ENCODE peak calls at places on chromosome 1, in nine cellular contexts. One of them, this sample, is unnamed.

GRCh38 chr1:182143825-182144661 is 82.5 kb upstream of the ZNF648 start:
- DNase-seq in cardiac muscle cell: peak
- DNase-seq in colonic mucosa: peak
- DNase-seq in tibial artery: peak
- DNase-seq in AG09309: peak
- DNase-seq in HCT116: no peak
- DNase-seq in fibroblast of the aortic adventitia: peak
- DNase-seq in body of pancreas: peak
- DNase-seq in keratinocyte: peak
- DNase-seq in this sample: peak

GRCh38 chr1:150970818-150971582 is 3.6 kb downstream of the CERS2 start:
- DNase-seq in cardiac muscle cell: peak
- DNase-seq in colonic mucosa: peak
- DNase-seq in tibial artery: peak
- DNase-seq in AG09309: peak
- DNase-seq in HCT116: no peak
- DNase-seq in fibroblast of the aortic adventitia: peak
- DNase-seq in body of pancreas: peak
- DNase-seq in keratinocyte: no peak
- DNase-seq in this sample: peak

GRCh38 chr1:175314300-175314699 is 121.7 kb upstream of the KIAA0040 start:
- DNase-seq in cardiac muscle cell: no peak
- DNase-seq in colonic mucosa: no peak
- DNase-seq in tibial artery: no peak
- DNase-seq in AG09309: no peak
- DNase-seq in HCT116: no peak
- DNase-seq in fibroblast of the aortic adventitia: no peak
- DNase-seq in body of pancreas: peak
- DNase-seq in keratinocyte: no peak
- DNase-seq in this sample: no peak

GRCh38 chr1:34781071-34781843 is at the start of gene GJB3:
- DNase-seq in cardiac muscle cell: no peak
- DNase-seq in colonic mucosa: peak
- DNase-seq in tibial artery: peak
- DNase-seq in AG09309: no peak
- DNase-seq in HCT116: no peak
- DNase-seq in fibroblast of the aortic adventitia: no peak
- DNase-seq in body of pancreas: no peak
- DNase-seq in keratinocyte: no peak
- DNase-seq in this sample: no peak

GRCh38 chr1:41618066-41618825 is 133.8 kb upstream of the EDN2 start:
- DNase-seq in cardiac muscle cell: peak
- DNase-seq in colonic mucosa: peak
- DNase-seq in tibial artery: peak
- DNase-seq in AG09309: no peak
- DNase-seq in HCT116: no peak
- DNase-seq in fibroblast of the aortic adventitia: peak
- DNase-seq in body of pancreas: peak
- DNase-seq in keratinocyte: no peak
- DNase-seq in this sample: peak

GRCh38 chr1:239810071-239810481 is 281.6 kb upstream of the FMN2 start:
- DNase-seq in cardiac muscle cell: no peak
- DNase-seq in colonic mucosa: no peak
- DNase-seq in tibial artery: no peak
- DNase-seq in AG09309: no peak
- DNase-seq in HCT116: no peak
- DNase-seq in fibroblast of the aortic adventitia: no peak
- DNase-seq in body of pancreas: no peak
- DNase-seq in keratinocyte: no peak
- DNase-seq in this sample: no peak

GRCh38 chr1:165235777-165236285 is 120.7 kb downstream of the LMX1A start:
- DNase-seq in cardiac muscle cell: peak
- DNase-seq in colonic mucosa: no peak
- DNase-seq in tibial artery: no peak
- DNase-seq in AG09309: no peak
- DNase-seq in HCT116: no peak
- DNase-seq in fibroblast of the aortic adventitia: no peak
- DNase-seq in body of pancreas: peak
- DNase-seq in keratinocyte: no peak
- DNase-seq in this sample: no peak

GRCh38 chr1:111576547-111576946 is 43.0 kb upstream of the RAP1A start:
- DNase-seq in cardiac muscle cell: no peak
- DNase-seq in colonic mucosa: peak
- DNase-seq in tibial artery: no peak
- DNase-seq in AG09309: no peak
- DNase-seq in HCT116: no peak
- DNase-seq in fibroblast of the aortic adventitia: no peak
- DNase-seq in body of pancreas: peak
- DNase-seq in keratinocyte: no peak
- DNase-seq in this sample: peak

GRCh38 chr1:213676741-213677140 is 311.0 kb upstream of the PROX1 start:
- DNase-seq in cardiac muscle cell: no peak
- DNase-seq in colonic mucosa: no peak
- DNase-seq in tibial artery: no peak
- DNase-seq in AG09309: no peak
- DNase-seq in HCT116: no peak
- DNase-seq in fibroblast of the aortic adventitia: no peak
- DNase-seq in body of pancreas: no peak
- DNase-seq in keratinocyte: no peak
- DNase-seq in this sample: no peak

GRCh38 chr1:30572192-30572591 is 151.2 kb downstream of the MATN1 start:
- DNase-seq in cardiac muscle cell: no peak
- DNase-seq in colonic mucosa: no peak
- DNase-seq in tibial artery: no peak
- DNase-seq in AG09309: no peak
- DNase-seq in HCT116: no peak
- DNase-seq in fibroblast of the aortic adventitia: no peak
- DNase-seq in body of pancreas: no peak
- DNase-seq in keratinocyte: peak
- DNase-seq in this sample: no peak

GRCh38 chr1:45456531-45456930 is 34.4 kb downstream of the TESK2 start:
- DNase-seq in cardiac muscle cell: no peak
- DNase-seq in colonic mucosa: no peak
- DNase-seq in tibial artery: no peak
- DNase-seq in AG09309: no peak
- DNase-seq in HCT116: no peak
- DNase-seq in fibroblast of the aortic adventitia: no peak
- DNase-seq in body of pancreas: no peak
- DNase-seq in keratinocyte: no peak
- DNase-seq in this sample: no peak

GRCh38 chr1:1330366-1331067 is 563 bp upstream of the TAS1R3 start:
- DNase-seq in cardiac muscle cell: no peak
- DNase-seq in colonic mucosa: no peak
- DNase-seq in tibial artery: no peak
- DNase-seq in AG09309: no peak
- DNase-seq in HCT116: no peak
- DNase-seq in fibroblast of the aortic adventitia: peak
- DNase-seq in body of pancreas: no peak
- DNase-seq in keratinocyte: no peak
- DNase-seq in this sample: no peak

GRCh38 chr1:40922969-40923368 is 56.5 kb upstream of the CTPS1 start:
- DNase-seq in cardiac muscle cell: no peak
- DNase-seq in colonic mucosa: no peak
- DNase-seq in tibial artery: no peak
- DNase-seq in AG09309: no peak
- DNase-seq in HCT116: no peak
- DNase-seq in fibroblast of the aortic adventitia: no peak
- DNase-seq in body of pancreas: peak
- DNase-seq in keratinocyte: no peak
- DNase-seq in this sample: peak

GRCh38 chr1:170126691-170127090 is 19.1 kb upstream of the NTMT2 start:
- DNase-seq in cardiac muscle cell: peak
- DNase-seq in colonic mucosa: no peak
- DNase-seq in tibial artery: no peak
- DNase-seq in AG09309: peak
- DNase-seq in HCT116: no peak
- DNase-seq in fibroblast of the aortic adventitia: peak
- DNase-seq in body of pancreas: no peak
- DNase-seq in keratinocyte: peak
- DNase-seq in this sample: no peak

GRCh38 chr1:11765661-11766428 is 3.9 kb downstream of the C1orf167 start:
- DNase-seq in cardiac muscle cell: no peak
- DNase-seq in colonic mucosa: no peak
- DNase-seq in tibial artery: no peak
- DNase-seq in AG09309: no peak
- DNase-seq in HCT116: no peak
- DNase-seq in fibroblast of the aortic adventitia: no peak
- DNase-seq in body of pancreas: no peak
- DNase-seq in keratinocyte: no peak
- DNase-seq in this sample: no peak

GRCh38 chr1:18645172-18646090 is 14.8 kb downstream of the PAX7 start:
- DNase-seq in cardiac muscle cell: no peak
- DNase-seq in colonic mucosa: no peak
- DNase-seq in tibial artery: no peak
- DNase-seq in AG09309: no peak
- DNase-seq in HCT116: no peak
- DNase-seq in fibroblast of the aortic adventitia: no peak
- DNase-seq in body of pancreas: no peak
- DNase-seq in keratinocyte: no peak
- DNase-seq in this sample: no peak
- H3K4me3 ChIP-seq in cardiac muscle cell: no peak
- H3K4me3 ChIP-seq in colonic mucosa: no peak
- H3K4me3 ChIP-seq in tibial artery: no peak
- H3K4me3 ChIP-seq in AG09309: no peak
- H3K4me3 ChIP-seq in HCT116: no peak
- H3K4me3 ChIP-seq in fibroblast of the aortic adventitia: no peak
- H3K4me3 ChIP-seq in body of pancreas: no peak
- H3K4me3 ChIP-seq in keratinocyte: no peak
- H3K4me3 ChIP-seq in this sample: no peak

GRCh38 chr1:52913537-52913936 is 8.0 kb downstream of the ECHDC2 start:
- DNase-seq in cardiac muscle cell: no peak
- DNase-seq in colonic mucosa: no peak
- DNase-seq in tibial artery: no peak
- DNase-seq in AG09309: no peak
- DNase-seq in HCT116: no peak
- DNase-seq in fibroblast of the aortic adventitia: no peak
- DNase-seq in body of pancreas: no peak
- DNase-seq in keratinocyte: no peak
- DNase-seq in this sample: no peak

GRCh38 chr1:52914463-52914862 is 7.1 kb downstream of the ECHDC2 start:
- DNase-seq in cardiac muscle cell: no peak
- DNase-seq in colonic mucosa: no peak
- DNase-seq in tibial artery: no peak
- DNase-seq in AG09309: no peak
- DNase-seq in HCT116: no peak
- DNase-seq in fibroblast of the aortic adventitia: no peak
- DNase-seq in body of pancreas: no peak
- DNase-seq in keratinocyte: no peak
- DNase-seq in this sample: no peak

GRCh38 chr1:52911541-52911940 is 10.0 kb downstream of the ECHDC2 start:
- DNase-seq in cardiac muscle cell: no peak
- DNase-seq in colonic mucosa: no peak
- DNase-seq in tibial artery: no peak
- DNase-seq in AG09309: no peak
- DNase-seq in HCT116: no peak
- DNase-seq in fibroblast of the aortic adventitia: no peak
- DNase-seq in body of pancreas: no peak
- DNase-seq in keratinocyte: no peak
- DNase-seq in this sample: no peak

GRCh38 chr1:52915211-52915854 is 6.2 kb downstream of the ECHDC2 start:
- DNase-seq in cardiac muscle cell: no peak
- DNase-seq in colonic mucosa: no peak
- DNase-seq in tibial artery: no peak
- DNase-seq in AG09309: no peak
- DNase-seq in HCT116: no peak
- DNase-seq in fibroblast of the aortic adventitia: no peak
- DNase-seq in body of pancreas: no peak
- DNase-seq in keratinocyte: no peak
- DNase-seq in this sample: no peak

GRCh38 chr1:52913014-52913413 is 8.5 kb downstream of the ECHDC2 start:
- DNase-seq in cardiac muscle cell: no peak
- DNase-seq in colonic mucosa: no peak
- DNase-seq in tibial artery: no peak
- DNase-seq in AG09309: no peak
- DNase-seq in HCT116: no peak
- DNase-seq in fibroblast of the aortic adventitia: no peak
- DNase-seq in body of pancreas: no peak
- DNase-seq in keratinocyte: no peak
- DNase-seq in this sample: no peak
- H3K4me3 ChIP-seq in cardiac muscle cell: no peak
- H3K4me3 ChIP-seq in colonic mucosa: no peak
- H3K4me3 ChIP-seq in tibial artery: no peak
- H3K4me3 ChIP-seq in AG09309: no peak
- H3K4me3 ChIP-seq in HCT116: no peak
- H3K4me3 ChIP-seq in fibroblast of the aortic adventitia: no peak
- H3K4me3 ChIP-seq in body of pancreas: no peak
- H3K4me3 ChIP-seq in keratinocyte: no peak
- H3K4me3 ChIP-seq in this sample: no peak

GRCh38 chr1:39393645-39394044 is 97.8 kb upstream of the BMP8A start:
- DNase-seq in cardiac muscle cell: no peak
- DNase-seq in colonic mucosa: no peak
- DNase-seq in tibial artery: no peak
- DNase-seq in AG09309: no peak
- DNase-seq in HCT116: no peak
- DNase-seq in fibroblast of the aortic adventitia: no peak
- DNase-seq in body of pancreas: no peak
- DNase-seq in keratinocyte: no peak
- DNase-seq in this sample: no peak
- H3K4me3 ChIP-seq in cardiac muscle cell: no peak
- H3K4me3 ChIP-seq in colonic mucosa: no peak
- H3K4me3 ChIP-seq in tibial artery: no peak
- H3K4me3 ChIP-seq in AG09309: no peak
- H3K4me3 ChIP-seq in HCT116: no peak
- H3K4me3 ChIP-seq in fibroblast of the aortic adventitia: no peak
- H3K4me3 ChIP-seq in body of pancreas: no peak
- H3K4me3 ChIP-seq in keratinocyte: no peak
- H3K4me3 ChIP-seq in this sample: no peak

GRCh38 chr1:245809361-245809760 is 654.6 kb downstream of the KIF26B start:
- DNase-seq in cardiac muscle cell: no peak
- DNase-seq in colonic mucosa: no peak
- DNase-seq in tibial artery: no peak
- DNase-seq in AG09309: no peak
- DNase-seq in HCT116: no peak
- DNase-seq in fibroblast of the aortic adventitia: no peak
- DNase-seq in body of pancreas: no peak
- DNase-seq in keratinocyte: no peak
- DNase-seq in this sample: no peak

GRCh38 chr1:245807954-245808719 is 653.4 kb downstream of the KIF26B start:
- DNase-seq in cardiac muscle cell: no peak
- DNase-seq in colonic mucosa: no peak
- DNase-seq in tibial artery: no peak
- DNase-seq in AG09309: no peak
- DNase-seq in HCT116: no peak
- DNase-seq in fibroblast of the aortic adventitia: no peak
- DNase-seq in body of pancreas: no peak
- DNase-seq in keratinocyte: no peak
- DNase-seq in this sample: no peak

GRCh38 chr1:245804696-245805095 is 649.9 kb downstream of the KIF26B start:
- DNase-seq in cardiac muscle cell: no peak
- DNase-seq in colonic mucosa: no peak
- DNase-seq in tibial artery: no peak
- DNase-seq in AG09309: no peak
- DNase-seq in HCT116: no peak
- DNase-seq in fibroblast of the aortic adventitia: no peak
- DNase-seq in body of pancreas: no peak
- DNase-seq in keratinocyte: no peak
- DNase-seq in this sample: no peak

GRCh38 chr1:245805503-245805902 is 650.7 kb downstream of the KIF26B start:
- DNase-seq in cardiac muscle cell: no peak
- DNase-seq in colonic mucosa: no peak
- DNase-seq in tibial artery: no peak
- DNase-seq in AG09309: no peak
- DNase-seq in HCT116: no peak
- DNase-seq in fibroblast of the aortic adventitia: no peak
- DNase-seq in body of pancreas: no peak
- DNase-seq in keratinocyte: no peak
- DNase-seq in this sample: no peak

GRCh38 chr1:245807306-245807705 is 652.5 kb downstream of the KIF26B start:
- DNase-seq in cardiac muscle cell: peak
- DNase-seq in colonic mucosa: no peak
- DNase-seq in tibial artery: no peak
- DNase-seq in AG09309: no peak
- DNase-seq in HCT116: no peak
- DNase-seq in fibroblast of the aortic adventitia: no peak
- DNase-seq in body of pancreas: no peak
- DNase-seq in keratinocyte: no peak
- DNase-seq in this sample: no peak
- H3K4me3 ChIP-seq in cardiac muscle cell: no peak
- H3K4me3 ChIP-seq in colonic mucosa: no peak
- H3K4me3 ChIP-seq in tibial artery: no peak
- H3K4me3 ChIP-seq in AG09309: no peak
- H3K4me3 ChIP-seq in HCT116: no peak
- H3K4me3 ChIP-seq in fibroblast of the aortic adventitia: no peak
- H3K4me3 ChIP-seq in body of pancreas: no peak
- H3K4me3 ChIP-seq in keratinocyte: no peak
- H3K4me3 ChIP-seq in this sample: no peak

This sample was measured in stomach.